ENCODE peak calls at places on chromosomes 13 and 19, in eight cellular contexts. R, C, N, F, I, S, L and H are unnamed samples.

GRCh38 chr19:29671393-29672076 is 6.3 kb downstream of the PLEKHF1 start:
- DNase-seq in R (peak; percentile 94), C (no peak), N (peak; percentile 34), F (peak; percentile 65), I (no peak), S (peak; percentile 46), L (no peak), H (no peak)

GRCh38 chr13:29522044-29522685 is 73.3 kb downstream of the SLC7A1 start:
- DNase-seq in R (no peak), C (no peak), N (no peak), F (no peak), I (no peak), S (peak; percentile 76), L (no peak), H (no peak)

GRCh38 chr19:35031072-35031881 is 1.0 kb downstream of the SCN1B start:
- DNase-seq in R (no peak), C (no peak), N (no peak), F (peak; percentile 78), I (no peak), S (peak; percentile 60), L (peak; percentile 88), H (no peak)

GRCh38 chr13:70173236-70173959 is 65.1 kb upstream of the KLHL1 start:
- DNase-seq in R (no peak), C (no peak), N (no peak), F (no peak), I (no peak), S (no peak), L (no peak), H (no peak)

GRCh38 chr13:101429733-101430132 is 13.4 kb upstream of the NALCN start:
- DNase-seq in R (no peak), C (no peak), N (no peak), F (no peak), I (no peak), S (no peak), L (no peak), H (no peak)

GRCh38 chr13:36766295-36766694 is 52.7 kb upstream of the RFXAP start:
- DNase-seq in R (no peak), C (no peak), N (no peak), F (no peak), I (no peak), S (no peak), L (no peak), H (no peak)

GRCh38 chr19:5147971-5148793 is 179.3 kb downstream of the KDM4B start:
- DNase-seq in R (peak; percentile 43), C (no peak), N (no peak), F (peak; percentile 58), I (no peak), S (peak; percentile 56), L (peak; percentile 76), H (no peak)

GRCh38 chr13:90156390-90156789 is 1191.1 kb upstream of the MIR17HG start:
- DNase-seq in R (no peak), C (no peak), N (no peak), F (no peak), I (no peak), S (no peak), L (no peak), H (no peak)

GRCh38 chr13:24313449-24313848 is 4.1 kb downstream of the C1QTNF9 start:
- DNase-seq in R (no peak), C (no peak), N (no peak), F (no peak), I (no peak), S (no peak), L (no peak), H (no peak)

GRCh38 chr19:4557971-4558941 is 1.2 kb downstream of the SEMA6B start:
- DNase-seq in R (peak; percentile 65), C (no peak), N (peak; percentile 30), F (no peak), I (peak; percentile 34), S (no peak), L (peak; percentile 93), H (peak; percentile 56)

GRCh38 chr19:24062222-24062621 is 24.8 kb upstream of the ZNF254 start:
- DNase-seq in R (no peak), C (no peak), N (no peak), F (no peak), I (no peak), S (no peak), L (no peak), H (no peak)

GRCh38 chr19:3643592-3644313 is 17.2 kb upstream of the CACTIN start:
- DNase-seq in R (no peak), C (no peak), N (no peak), F (no peak), I (no peak), S (no peak), L (peak; percentile 79), H (no peak)

GRCh38 chr13:113493315-113493951 is 2.9 kb upstream of the DCUN1D2 start:
- DNase-seq in R (no peak), C (no peak), N (no peak), F (no peak), I (peak; percentile 21), S (no peak), L (no peak), H (no peak)

GRCh38 chr19:48907671-48908070 is 7.6 kb downstream of the NUCB1 start:
- DNase-seq in R (peak; percentile 85), C (no peak), N (no peak), F (no peak), I (no peak), S (no peak), L (peak; percentile 85), H (peak; percentile 88)

GRCh38 chr19:45424191-45425058 is 708 bp upstream of the ERCC1 start:
- DNase-seq in R (peak; percentile 86), C (no peak), N (peak; percentile 52), F (peak; percentile 82), I (peak; percentile 50), S (peak; percentile 73), L (peak; percentile 68), H (peak; percentile 84)

DNA sequence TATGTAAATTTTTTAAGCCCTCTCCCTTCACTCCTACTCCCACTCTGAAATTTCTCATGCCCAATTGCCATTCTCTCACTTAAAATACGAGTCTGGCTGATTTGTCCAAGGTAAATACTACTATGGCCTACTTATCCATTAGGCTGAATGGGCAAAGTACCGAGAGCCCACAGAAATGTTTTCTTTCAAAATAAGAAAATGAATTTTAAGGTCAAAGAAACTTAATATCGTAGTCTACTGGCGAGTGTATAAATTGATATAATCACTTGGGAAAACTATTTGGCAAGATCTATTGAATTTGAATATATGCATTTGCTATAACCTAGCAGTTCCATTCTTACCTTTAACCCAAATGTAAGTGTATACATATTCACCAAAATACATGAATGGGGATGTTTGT is 32.7 kb downstream of the ZNF45 start:
- DNase-seq in R (no peak), C (no peak), N (no peak), F (no peak), I (no peak), S (no peak), L (no peak), H (no peak)
- H3K9me3 ChIP-seq in R (peaks cover 44% of the 10 kb centered on the region), C (peaks cover 19% of the 10 kb centered on the region), N (no peaks in the 10 kb centered on the region), F (peaks cover 78% of the 10 kb centered on the region), I (no peaks in the 10 kb centered on the region), S (peaks cover 80% of the 10 kb centered on the region), L (peaks cover 67% of the 10 kb centered on the region), H (peaks cover 19% of the 10 kb centered on the region)

DNA sequence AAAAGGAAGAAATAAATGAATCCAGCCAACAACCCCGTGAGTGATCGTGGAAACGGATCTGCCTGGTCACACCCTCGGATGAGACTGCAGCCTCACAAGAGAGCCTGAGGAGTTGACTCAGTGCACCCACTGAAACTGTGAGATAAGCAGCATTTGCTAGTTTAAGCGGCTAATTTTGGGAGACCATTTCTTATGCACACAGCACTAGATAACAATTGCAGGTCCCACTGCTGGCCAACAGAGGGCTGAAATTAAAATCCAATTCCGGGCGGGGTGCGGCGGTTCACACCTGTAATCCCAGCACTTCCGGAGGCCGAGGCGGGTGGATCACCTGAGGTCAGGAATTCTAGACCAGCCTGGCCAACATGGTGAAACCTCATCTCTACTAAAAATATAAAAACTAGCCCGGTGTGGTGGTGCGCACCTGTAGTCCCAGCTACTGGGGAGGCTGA is 3.6 kb downstream of the UQCR11 start:
- DNase-seq in R (no peak), C (no peak), N (no peak), F (no peak), I (peak; percentile 28), S (no peak), L (no peak), H (no peak)
- TF ChIP-seq CTCF in R (no peak), C (no peak), N (peak; percentile 51), F (no peak), I (peak; percentile 28), S (no peak), L (no peak), H (peak; percentile 11)

GRCh38 chr19:377801-378581 is 31.0 kb downstream of the C2CD4C start:
- DNase-seq in R (no peak), C (no peak), N (no peak), F (no peak), I (no peak), S (no peak), L (no peak), H (no peak)

GRCh38 chr19:379796-380195 is 29.2 kb downstream of the C2CD4C start:
- DNase-seq in R (no peak), C (no peak), N (no peak), F (no peak), I (no peak), S (no peak), L (no peak), H (no peak)

GRCh38 chr19:375395-376110 is 31.0 kb upstream of the MIER2 start:
- DNase-seq in R (no peak), C (no peak), N (no peak), F (no peak), I (no peak), S (no peak), L (no peak), H (no peak)

GRCh38 chr19:376111-376470 is 31.5 kb upstream of the MIER2 start:
- DNase-seq in R (no peak), C (no peak), N (no peak), F (no peak), I (no peak), S (no peak), L (no peak), H (no peak)

DNA sequence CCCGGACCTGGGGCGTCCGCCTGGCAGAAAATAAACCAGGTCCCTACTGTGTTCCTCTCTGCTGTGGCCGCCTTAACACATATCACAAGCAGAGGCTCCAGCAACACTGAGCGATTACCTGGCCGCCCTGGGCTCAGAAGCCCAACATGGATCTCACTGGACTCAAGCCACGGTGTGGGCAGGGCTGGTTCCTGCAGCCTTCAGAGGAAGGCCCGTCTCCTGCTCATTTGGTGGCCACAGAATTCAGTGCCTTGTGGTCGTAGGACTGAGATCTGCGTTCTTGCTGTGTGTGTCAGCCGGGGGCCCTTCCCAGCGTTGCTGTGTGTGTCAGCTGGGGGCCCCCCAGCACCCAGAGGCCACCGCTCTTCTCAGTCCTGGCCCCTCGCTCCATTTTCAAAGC is 30.2 kb downstream of the C2CD4C start:
- DNase-seq in R (no peak), C (no peak), N (no peak), F (no peak), I (no peak), S (no peak), L (no peak), H (no peak)
- H3K9me3 ChIP-seq in R (no peaks in the 10 kb centered on the region), C (no peaks in the 10 kb centered on the region), N (no peaks in the 10 kb centered on the region), F (no peaks in the 10 kb centered on the region), I (no peaks in the 10 kb centered on the region), S (no peaks in the 10 kb centered on the region), L (no peaks in the 10 kb centered on the region), H (no peaks in the 10 kb centered on the region)

DNA sequence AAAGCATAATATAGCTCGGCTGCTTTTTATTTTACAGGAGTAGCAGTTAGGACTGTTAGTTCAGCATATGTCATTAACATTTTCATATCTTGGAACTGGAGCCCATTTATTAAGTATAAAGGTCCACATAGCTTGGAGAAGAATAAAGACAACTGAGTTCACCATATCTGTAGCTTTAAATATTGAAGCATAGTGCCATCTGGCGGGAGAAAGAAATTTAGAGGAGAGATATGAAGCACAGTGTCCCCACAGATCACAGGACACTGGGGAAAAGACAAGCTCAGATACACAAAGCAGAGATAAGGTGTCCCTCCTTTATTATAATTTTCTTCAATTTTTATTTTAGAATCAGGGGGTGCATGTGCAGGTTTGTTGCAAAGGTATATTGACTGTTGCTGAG is 104.7 kb upstream of the FREM2 start:
- DNase-seq in R (no peak), C (no peak), N (peak; percentile 41), F (no peak), I (peak; percentile 33), S (no peak), L (no peak), H (no peak)
- TF ChIP-seq CTCF in R (peak; percentile 35), C (no peak), N (peak; percentile 81), F (peak; percentile 34), I (peak; percentile 39), S (peak; percentile 20), L (no peak), H (peak; percentile 71)